ENCODE peak calls at places on chromosomes 6 and 20, in ten cellular contexts. F, H, U, X, C, O, W, A, S and V are unnamed samples.

GRCh38 chr20:40664891-40665290 is 24.1 kb downstream of the MAFB start:
- DNase-seq in C (no peak), A (no peak), S (no peak), H (no peak), X (no peak), W (no peak), F (no peak), O (no peak), U (no peak), V (no peak)

GRCh38 chr6:141874930-141875602 is 257.7 kb upstream of the GJE1 start:
- DNase-seq in S (no peak), C (no peak), F (peak; percentile 34), U (no peak), O (no peak), A (peak; percentile 18), H (no peak), W (no peak), X (no peak), V (peak; percentile 79)

GRCh38 chr6:4185419-4185818 is 50.0 kb upstream of the ECI2 start:
- DNase-seq in S (no peak), H (no peak), A (no peak), X (no peak), O (no peak), C (no peak), U (no peak), F (no peak), W (no peak), V (no peak)

GRCh38 chr6:51360287-51360686 is 541.6 kb downstream of the TFAP2B start:
- DNase-seq in X (no peak), A (no peak), C (no peak), O (no peak), W (no peak), U (no peak), F (no peak), H (no peak), S (no peak), V (no peak)

GRCh38 chr6:16482702-16483314 is 244.4 kb downstream of the GMPR start:
- DNase-seq in U (no peak), W (no peak), A (no peak), X (no peak), H (no peak), C (no peak), F (no peak), S (no peak), O (no peak), V (no peak)

GRCh38 chr6:35942355-35942754 is 21.5 kb upstream of the SRPK1 start:
- DNase-seq in H (no peak), O (no peak), X (no peak), A (no peak), W (no peak), F (no peak), C (no peak), U (no peak), S (no peak), V (no peak)

GRCh38 chr6:12386816-12387215 is 96.7 kb downstream of the EDN1 start:
- DNase-seq in H (no peak), C (no peak), X (no peak), O (no peak), U (no peak), A (no peak), F (no peak), W (no peak), S (no peak), V (no peak)

GRCh38 chr6:128554302-128554701 is 33.9 kb upstream of the PTPRK start:
- DNase-seq in W (no peak), A (no peak), X (no peak), O (no peak), S (no peak), C (no peak), H (no peak), F (no peak), U (no peak), V (peak; percentile 35)

GRCh38 chr6:23403458-23403857 is 722.6 kb upstream of the NRSN1 start:
- DNase-seq in F (no peak), W (no peak), O (no peak), C (no peak), A (no peak), H (no peak), U (no peak), X (no peak), S (no peak), V (no peak)

GRCh38 chr6:124823240-124824105 is 138.8 kb upstream of the RNF217 start:
- DNase-seq in U (no peak), F (peak; percentile 11), C (no peak), W (no peak), S (no peak), X (no peak), O (no peak), A (no peak), H (no peak), V (peak; percentile 36)

GRCh38 chr6:37142047-37142614 is 27.8 kb upstream of the PIM1 start:
- DNase-seq in X (no peak), F (peak; percentile 32), O (no peak), S (no peak), C (no peak), U (no peak), H (no peak), W (no peak), A (no peak), V (peak; percentile 57)

GRCh38 chr6:105038259-105038658 is 81.4 kb downstream of the LIN28B start:
- DNase-seq in H (no peak), W (no peak), S (no peak), X (no peak), A (no peak), O (no peak), F (no peak), C (no peak), U (peak; percentile 6), V (peak; percentile 1)

GRCh38 chr6:55260181-55260580 is 67.1 kb upstream of the GFRAL start:
- DNase-seq in O (no peak), F (no peak), H (no peak), S (no peak), W (no peak), A (no peak), C (no peak), X (no peak), U (no peak), V (no peak)

GRCh38 chr6:134216304-134217029 is 101.4 kb downstream of the SGK1 start:
- DNase-seq in U (no peak), H (no peak), W (no peak), O (no peak), A (no peak), F (no peak), S (no peak), C (no peak), X (no peak), V (no peak)

GRCh38 chr20:33145521-33145920 is 22.4 kb upstream of the BPIFA2 start:
- DNase-seq in H (no peak), X (no peak), O (no peak), F (no peak), W (no peak), S (no peak), U (no peak), C (no peak), A (no peak), V (no peak)

GRCh38 chr20:62386383-62387218 is at the start of gene RPS21:
- DNase-seq in U (peak; percentile 93), S (peak; percentile 90), X (peak; percentile 80), O (peak; percentile 92), F (peak; percentile 89), W (peak; percentile 96), C (peak; percentile 98), A (no peak), H (peak; percentile 95), V (peak; percentile 92)

DNA sequence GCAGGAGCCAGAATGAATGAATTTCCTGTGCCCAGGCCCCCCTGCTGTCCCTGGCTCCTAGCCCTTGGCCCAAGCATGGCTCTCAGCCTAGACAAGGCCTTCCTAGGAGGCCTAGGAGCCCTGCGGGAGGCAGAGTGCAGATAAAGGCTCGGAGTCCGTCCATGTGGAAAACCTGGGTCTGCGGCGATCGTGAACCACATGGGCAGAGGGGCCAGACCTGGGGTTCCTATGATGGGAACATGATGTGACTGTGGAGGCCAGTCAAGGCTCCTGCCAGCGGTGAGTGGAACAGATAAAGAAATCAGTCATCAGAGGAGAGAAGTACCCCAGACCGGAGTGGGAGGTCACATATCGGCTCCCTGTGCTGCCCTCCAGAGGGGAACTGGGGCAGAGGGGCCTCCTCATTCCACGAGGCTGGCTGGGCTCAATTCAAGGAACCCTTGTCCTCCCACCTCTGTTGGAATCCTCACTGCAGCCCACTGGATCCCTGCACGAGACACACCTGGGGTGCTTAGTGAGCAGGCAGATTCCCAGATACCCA is 5.8 kb upstream of the VSTM2L start:
- DNase-seq in O (no peak), C (no peak), S (no peak), A (no peak), X (no peak), H (no peak), F (no peak), W (no peak), U (no peak), V (peak; percentile 79)
- TF ChIP-seq CTCF in O (no peak), C (no peak), S (no peak), A (no peak), X (peak; percentile 64), H (no peak), F (no peak), W (no peak), U (no peak), V (peak; percentile 52)

GRCh38 chr6:30837870-30838269 is 46.4 kb upstream of the DDR1 start:
- DNase-seq in A (no peak), X (no peak), O (no peak), F (no peak), S (no peak), U (no peak), H (no peak), C (no peak), W (no peak), V (no peak)
- H3K27ac ChIP-seq in A (no peak overlapping the region), X (no peak overlapping the region), O (no peak overlapping the region), F (no peak overlapping the region), S (no peak overlapping the region), U (no peak overlapping the region), H (peak overlapping the region; percentile 78), C (no peak overlapping the region), W (no peak overlapping the region), V (no peak overlapping the region)

GRCh38 chr6:81752969-81753708 is 658 bp upstream of the TENT5A start:
- DNase-seq in C (peak; percentile 96), A (no peak), S (peak; percentile 55), F (peak; percentile 89), X (peak; percentile 85), U (peak; percentile 75), O (peak; percentile 96), H (peak; percentile 94), W (peak; percentile 96), V (peak; percentile 93)
- TF ChIP-seq CTCF in C (no peak), A (no peak), S (no peak), F (peak; percentile 33), X (peak; percentile 51), U (no peak), O (peak; percentile 28), H (no peak), W (no peak), V (peak; percentile 26)

GRCh38 chr6:111842271-111842822 is 30.9 kb downstream of the FYN start:
- DNase-seq in U (no peak), W (no peak), H (no peak), O (no peak), C (no peak), F (no peak), A (no peak), X (no peak), S (no peak), V (no peak)
- H3K27ac ChIP-seq in U (no peak overlapping the region), W (no peak overlapping the region), H (peak overlapping the region; percentile 61), O (no peak overlapping the region), C (no peak overlapping the region), F (peak overlapping the region; percentile 63), A (no peak overlapping the region), X (peak overlapping the region; percentile 65), S (peak overlapping the region; percentile 5), V (peak overlapping the region; percentile 80)

GRCh38 chr20:43658723-43659419 is 8.0 kb upstream of the MYBL2 start:
- DNase-seq in S (no peak), H (no peak), X (no peak), A (no peak), C (no peak), O (no peak), U (peak; percentile 29), F (no peak), W (no peak), V (no peak)
- TF ChIP-seq CTCF in S (no peak), H (no peak), X (peak; percentile 35), A (no peak), C (no peak), O (no peak), U (no peak), F (no peak), W (no peak), V (no peak)